ENCODE peak calls at places on chromosomes 16 and 17, in five cellular contexts. B is heart right ventricle, K is left ventricle myocardium inferior, E is A172, G is Caco-2. Q is an unnamed sample.

GRCh38 chr17:69828087-69828486 is 246.9 kb upstream of the KCNJ16 start:
- DNase-seq in B (peak), K (peak), E (no peak), G (no peak), Q (no peak)

GRCh38 chr16:87165151-87165550 is 152.0 kb downstream of the C16orf95 start:
- DNase-seq in B (no peak), K (no peak), E (no peak), G (no peak), Q (no peak)

GRCh38 chr16:31780342-31780741 is 93.3 kb upstream of the ZNF267 start:
- DNase-seq in B (no peak), K (no peak), E (no peak), G (no peak), Q (no peak)

GRCh38 chr16:22721497-22722100 is 92.4 kb upstream of the HS3ST2 start:
- DNase-seq in B (no peak), K (peak), E (no peak), G (no peak), Q (no peak)

GRCh38 chr16:87626905-87627304 is 24.6 kb downstream of the JPH3 start:
- DNase-seq in B (no peak), K (no peak), E (no peak), G (no peak), Q (no peak)

GRCh38 chr17:40106760-40107265 is 6.4 kb upstream of the NR1D1 start:
- DNase-seq in B (peak), K (peak), E (no peak), G (no peak), Q (no peak)

GRCh38 chr16:57194512-57194911 is 8.4 kb downstream of the RSPRY1 start:
- DNase-seq in B (no peak), K (no peak), E (peak), G (peak), Q (no peak)

GRCh38 chr16:81486555-81487061 is 42.0 kb downstream of the CMIP start:
- DNase-seq in B (peak), K (peak), E (no peak), G (no peak), Q (no peak)

GRCh38 chr16:31695667-31696066 is 168.0 kb downstream of the AHSP start:
- DNase-seq in B (no peak), K (no peak), E (no peak), G (no peak), Q (peak)

GRCh38 chr16:75535211-75535843 is 581 bp downstream of the CHST5 start:
- DNase-seq in B (no peak), K (no peak), E (no peak), G (no peak), Q (no peak)

GRCh38 chr17:78072961-78073360 is 55.6 kb downstream of the TMC6 start:
- DNase-seq in B (no peak), K (no peak), E (no peak), G (no peak), Q (no peak)